ENCODE peak calls at places on chromosomes 13 and 19, in seven cellular contexts. Q, H, X, Z, W, P and F are unnamed samples.

GRCh38 chr13:87884874-87885273 is 213.7 kb downstream of the SLITRK5 start:
- DNase-seq in X (no peak), Z (peak; percentile 7), Q (no peak), H (no peak), P (no peak), W (peak; percentile 1), F (peak; percentile 72)

GRCh38 chr19:1505991-1506881 is 6.6 kb downstream of the ADAMTSL5 start:
- DNase-seq in X (no peak), Z (no peak), H (no peak), W (no peak), Q (no peak), P (no peak), F (no peak)

GRCh38 chr19:10621966-10622365 is 3.4 kb upstream of the SLC44A2 start:
- DNase-seq in P (no peak), X (no peak), Q (no peak), Z (no peak), W (no peak), H (no peak), F (no peak)

GRCh38 chr13:79658333-79658975 is 177.5 kb downstream of the NDFIP2 start:
- DNase-seq in H (no peak), X (no peak), Q (no peak), P (no peak), W (peak; percentile 14), Z (no peak), F (no peak)

GRCh38 chr19:8462601-8463000 is 17.8 kb downstream of the HNRNPM start:
- DNase-seq in W (no peak), P (no peak), Z (no peak), X (no peak), Q (no peak), H (no peak), F (no peak)

GRCh38 chr13:93118081-93118615 is 108.5 kb upstream of the GPC6 start:
- DNase-seq in Z (no peak), X (no peak), H (no peak), W (no peak), Q (no peak), P (no peak), F (no peak)

GRCh38 chr13:42615691-42616090 is 41.7 kb downstream of the TNFSF11 start:
- DNase-seq in W (no peak), Q (peak; percentile 32), H (no peak), P (no peak), X (no peak), Z (no peak), F (peak; percentile 12)

GRCh38 chr13:79581870-79582315 is 100.9 kb downstream of the NDFIP2 start:
- DNase-seq in W (no peak), Z (peak; percentile 18), Q (no peak), X (no peak), H (no peak), P (no peak), F (peak; percentile 51)

GRCh38 chr19:14111486-14111885 is 6.1 kb downstream of the PRKACA start:
- DNase-seq in Z (no peak), P (no peak), W (no peak), Q (no peak), X (no peak), H (no peak), F (no peak)

GRCh38 chr13:114107686-114108081 is 24.7 kb downstream of the RASA3 start:
- DNase-seq in P (peak; percentile 65), X (peak; percentile 21), Z (no peak), W (peak; percentile 41), Q (no peak), H (peak; percentile 8), F (no peak)

GRCh38 chr19:7076151-7076550 is 6.6 kb downstream of the ZNF557 start:
- DNase-seq in W (no peak), X (no peak), Q (no peak), H (no peak), P (no peak), Z (no peak), F (no peak)

GRCh38 chr19:14363203-14364097 is 17.8 kb upstream of the ADGRE5 start:
- DNase-seq in W (peak; percentile 58), X (peak; percentile 72), Z (peak; percentile 89), Q (no peak), P (peak; percentile 91), H (peak; percentile 75), F (no peak)

GRCh38 chr19:15456871-15457700 is 7.3 kb downstream of the RASAL3 start:
- DNase-seq in H (no peak), P (no peak), Q (no peak), W (no peak), X (peak; percentile 67), Z (no peak), F (no peak)

GRCh38 chr19:37954421-37954874 is 47.4 kb downstream of the SIPA1L3 start:
- DNase-seq in H (peak; percentile 47), P (peak; percentile 26), Z (no peak), W (no peak), Q (no peak), X (peak; percentile 53), F (no peak)

GRCh38 chr13:37656247-37656940 is 57.8 kb upstream of the POSTN start:
- DNase-seq in X (no peak), W (no peak), Z (no peak), P (no peak), Q (peak; percentile 88), H (no peak), F (peak; percentile 96)

GRCh38 chr13:20258208-20258962 is 26.3 kb upstream of the GJB6 start:
- DNase-seq in Q (no peak), Z (no peak), P (no peak), X (no peak), W (no peak), H (no peak), F (no peak)

GRCh38 chr13:32426981-32427851 is 714 bp downstream of the N4BP2L1 start:
- DNase-seq in X (peak; percentile 59), H (peak; percentile 56), P (peak; percentile 84), Z (peak; percentile 40), W (peak; percentile 80), Q (no peak), F (no peak)

GRCh38 chr19:54558339-54558738 is 15.3 kb upstream of the LILRA2 start:
- DNase-seq in Z (no peak), H (no peak), P (no peak), Q (no peak), W (no peak), X (no peak), F (no peak)

DNA sequence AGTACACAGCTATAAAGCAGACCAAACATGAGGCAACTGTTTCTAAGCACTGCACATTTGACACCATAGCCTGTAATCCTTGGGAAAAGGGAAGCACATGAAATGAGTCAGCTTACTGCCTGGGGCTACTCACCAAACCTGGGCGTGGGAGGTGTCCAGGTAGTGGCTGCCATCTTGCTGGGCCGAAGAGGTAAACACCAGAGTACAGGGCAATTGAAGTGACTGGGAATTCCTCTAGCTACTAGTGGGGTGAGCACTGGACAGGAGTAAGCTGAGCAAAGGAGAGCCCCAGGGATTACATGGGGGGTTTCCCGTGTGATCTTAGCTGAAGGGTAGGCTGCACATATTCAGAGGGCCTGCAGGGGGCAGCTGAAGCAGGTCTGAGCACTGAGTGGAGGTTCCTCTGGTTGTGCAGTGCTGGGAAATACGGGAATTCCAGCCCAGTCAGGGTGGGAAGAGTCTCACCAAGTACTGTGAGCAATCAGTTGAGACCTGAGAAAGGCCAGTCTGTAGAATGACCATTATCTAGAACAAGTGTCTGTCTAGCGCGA is 140.5 kb downstream of the SLC7A1 start:
- DNase-seq in W (no peak), H (no peak), Z (no peak), X (no peak), Q (peak; percentile 65), P (no peak), F (no peak)
- TF ChIP-seq CTCF in W (peak; percentile 35), H (no peak), Z (no peak), X (no peak), Q (peak; percentile 38), P (peak; percentile 29), F (peak; percentile 51)

DNA sequence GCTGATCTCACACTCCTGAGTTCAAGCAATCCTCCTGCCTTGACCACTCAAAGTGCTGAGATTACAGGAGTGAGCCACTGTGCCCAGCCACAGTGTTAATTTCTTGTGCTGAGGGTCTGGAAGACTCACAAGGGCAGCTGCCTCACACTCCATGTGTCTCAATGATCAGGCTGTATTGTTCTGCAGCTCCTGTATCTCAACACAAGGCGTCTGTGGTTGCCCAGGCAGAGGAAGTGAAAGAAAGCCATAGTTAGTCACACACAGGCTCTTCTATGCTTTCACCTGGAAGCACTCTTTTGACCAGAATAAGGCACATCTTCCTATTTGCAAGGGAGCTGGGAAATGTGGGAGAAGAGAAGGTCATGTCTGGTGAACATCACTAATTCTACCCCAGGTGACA is 107.3 kb upstream of the ZNF507 start:
- DNase-seq in X (no peak), P (no peak), H (no peak), Q (no peak), W (no peak), Z (no peak), F (no peak)
- H3K4me3 ChIP-seq in X (no peak overlapping the region), P (no peak overlapping the region), H (no peak overlapping the region), Q (no peak overlapping the region), W (no peak overlapping the region), Z (no peak overlapping the region), F (no peak overlapping the region)

GRCh38 chr19:49573009-49573408 is 7.3 kb downstream of the NOSIP start:
- DNase-seq in Z (no peak), X (no peak), H (no peak), P (no peak), W (no peak), Q (peak; percentile 21), F (no peak)

GRCh38 chr19:49570138-49570856 is 10.1 kb downstream of the NOSIP start:
- DNase-seq in P (no peak), W (peak; percentile 86), Z (peak; percentile 42), Q (peak; percentile 69), X (peak; percentile 89), H (peak; percentile 73), F (peak; percentile 52)

GRCh38 chr19:49574206-49574755 is 6.1 kb downstream of the NOSIP start:
- DNase-seq in W (no peak), P (no peak), Q (no peak), X (no peak), Z (no peak), H (no peak), F (no peak)

GRCh38 chr19:49573451-49573850 is 6.9 kb downstream of the NOSIP start:
- DNase-seq in W (no peak), H (no peak), P (no peak), Q (no peak), Z (no peak), X (no peak), F (no peak)

GRCh38 chr19:49570997-49571676 is 9.2 kb downstream of the NOSIP start:
- DNase-seq in Q (peak; percentile 23), Z (no peak), X (peak; percentile 83), H (peak; percentile 68), W (no peak), P (no peak), F (no peak)
- TF ChIP-seq CTCF in Q (no peak), Z (peak; percentile 18), X (no peak), H (peak; percentile 35), W (peak; percentile 7), P (peak; percentile 8), F (no peak)

GRCh38 chr13:109110159-109110558 is 480.7 kb downstream of the MYO16 start:
- DNase-seq in P (no peak), Q (no peak), W (no peak), Z (no peak), X (no peak), H (no peak), F (no peak)

GRCh38 chr13:109100705-109101104 is 471.3 kb downstream of the MYO16 start:
- DNase-seq in H (no peak), Q (no peak), Z (no peak), W (no peak), X (no peak), P (no peak), F (no peak)

GRCh38 chr13:109101550-109102144 is 472.2 kb downstream of the MYO16 start:
- DNase-seq in W (no peak), Q (no peak), X (no peak), H (no peak), P (no peak), Z (no peak), F (no peak)

GRCh38 chr13:109111141-109111540 is 481.7 kb downstream of the MYO16 start:
- DNase-seq in W (no peak), X (no peak), P (no peak), Q (no peak), Z (no peak), H (no peak), F (no peak)

GRCh38 chr13:109105899-109106298 is 476.5 kb downstream of the MYO16 start:
- DNase-seq in X (no peak), Q (no peak), P (no peak), H (no peak), W (no peak), Z (no peak), F (no peak)
- H3K4me3 ChIP-seq in X (no peak overlapping the region), Q (no peak overlapping the region), P (no peak overlapping the region), H (no peak overlapping the region), W (no peak overlapping the region), Z (no peak overlapping the region), F (no peak overlapping the region)